ENCODE peak calls at places on chromosomes 6 and 20, in five cellular contexts. V, Z, R, A and L are unnamed samples. For H3K27me3 and H3K4me1, the result is how much of the 10 kb centered on the place peaks cover.

GRCh38 chr6:31363809-31364208 is 6.8 kb upstream of the HLA-B start:
- DNase-seq in V (no peak), Z (no peak), R (no peak), A (no peak), L (no peak)

GRCh38 chr20:63351811-63352591 is 9.1 kb downstream of the CHRNA4 start:
- DNase-seq in A (no peak), R (no peak), Z (no peak), V (no peak), L (no peak)

GRCh38 chr6:16388488-16388887 is 150.1 kb downstream of the GMPR start:
- DNase-seq in Z (no peak), A (no peak), V (no peak), R (no peak), L (no peak)

GRCh38 chr20:51481311-51481997 is 61.1 kb downstream of the NFATC2 start:
- DNase-seq in A (no peak), Z (peak), R (no peak), V (no peak), L (peak)

GRCh38 chr20:20412750-20413149 is 44.8 kb downstream of the INSM1 start:
- DNase-seq in A (no peak), R (no peak), Z (no peak), V (no peak), L (no peak)

GRCh38 chr6:26544473-26544872 is 6.3 kb downstream of the HMGN4 start:
- DNase-seq in Z (no peak), A (no peak), R (no peak), V (no peak), L (no peak)

GRCh38 chr20:4160761-4161305 is 145.5 kb upstream of the RNF24 start:
- DNase-seq in A (peak), V (peak), R (peak), Z (no peak), L (no peak)

GRCh38 chr6:108755257-108756240 is 92.7 kb upstream of the ARMC2 start:
- DNase-seq in Z (no peak), V (peak), R (no peak), A (peak), L (peak)

GRCh38 chr20:4573564-4574355 is 147.9 kb upstream of the PRND start:
- DNase-seq in R (no peak), Z (no peak), V (peak), A (peak), L (no peak)

GRCh38 chr6:26520840-26521484 is 17.2 kb upstream of the HMGN4 start:
- DNase-seq in V (peak), Z (peak), A (peak), R (peak), L (peak)

GRCh38 chr6:34459899-34460593 is 5.8 kb upstream of the PACSIN1 start:
- DNase-seq in R (no peak), V (peak), A (peak), Z (peak), L (no peak)

GRCh38 chr20:46893877-46894578 is 615 bp upstream of the EYA2 start:
- DNase-seq in V (no peak), R (no peak), Z (no peak), A (no peak), L (no peak)
- H3K27me3 ChIP-seq in V (half or more), R (under half), Z (under half), A (under half), L (under half)

DNA sequence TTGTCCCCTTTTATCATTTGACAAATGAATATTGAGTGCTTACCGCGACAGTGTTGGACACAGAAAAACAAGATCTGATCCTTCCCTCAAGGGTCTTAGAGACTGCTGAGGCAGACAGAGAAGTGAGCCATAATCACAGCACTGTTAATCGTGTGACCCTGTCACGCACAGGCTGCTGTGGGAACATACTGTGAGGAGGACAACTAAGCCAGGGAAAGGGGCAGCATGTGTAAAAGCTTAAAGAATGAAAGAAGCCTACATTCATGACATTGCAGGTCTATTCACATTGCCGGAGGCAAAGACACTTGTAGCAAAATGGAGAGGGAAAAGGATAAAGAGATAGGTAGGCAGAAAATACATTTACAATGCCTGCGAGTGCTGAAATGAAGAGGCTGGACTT is 32.7 kb downstream of the TRDN start:
- DNase-seq in V (no peak), R (no peak), A (no peak), Z (no peak), L (no peak)
- H3K4me1 ChIP-seq in V (under half), R (under half), A (under half), Z (under half), L (under half)

GRCh38 chr20:53278555-53278954 is 306.4 kb downstream of the TSHZ2 start:
- DNase-seq in R (no peak), Z (no peak), V (no peak), A (no peak), L (no peak)

GRCh38 chr20:53274807-53275206 is 302.6 kb downstream of the TSHZ2 start:
- DNase-seq in R (no peak), V (no peak), A (no peak), Z (no peak), L (no peak)

GRCh38 chr20:53276143-53276542 is 304.0 kb downstream of the TSHZ2 start:
- DNase-seq in R (no peak), V (no peak), Z (no peak), A (no peak), L (peak)

GRCh38 chr20:53270792-53271375 is 298.7 kb downstream of the TSHZ2 start:
- DNase-seq in R (no peak), Z (no peak), A (no peak), V (no peak), L (no peak)

GRCh38 chr20:53274365-53274764 is 302.2 kb downstream of the TSHZ2 start:
- DNase-seq in R (no peak), Z (no peak), V (no peak), A (no peak), L (no peak)
- H3K27me3 ChIP-seq in R (under half), Z (under half), V (under half), A (under half), L (under half)

DNA sequence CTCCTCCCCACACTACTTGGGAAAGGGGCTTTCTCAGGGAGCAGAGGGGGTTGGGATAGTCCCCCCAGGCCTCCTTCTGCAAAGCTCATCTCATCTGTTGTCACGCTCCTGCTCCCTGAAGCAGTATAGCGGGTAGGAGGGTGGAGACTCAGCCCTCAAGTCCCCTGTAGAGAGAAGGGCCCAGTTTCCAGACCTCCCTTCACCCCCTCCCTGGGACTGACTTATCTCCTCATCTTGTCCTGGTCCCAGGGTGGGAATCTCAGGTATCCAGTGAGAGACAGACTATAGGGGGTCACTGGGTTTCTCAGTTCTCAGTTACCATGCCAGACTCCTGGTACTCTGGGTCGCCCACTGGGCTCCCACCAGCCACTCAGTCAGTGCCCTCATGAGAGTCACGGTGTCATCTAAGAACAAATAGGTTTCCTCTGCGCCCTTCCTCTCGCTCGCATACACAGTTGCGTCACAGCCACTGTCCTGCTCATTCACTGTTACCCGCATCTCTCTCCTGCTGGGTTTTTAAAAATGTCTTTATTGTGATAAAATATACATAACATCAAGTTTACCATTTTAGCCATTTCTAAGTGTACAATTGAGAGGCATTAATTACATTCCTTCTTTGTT is 4.1 kb downstream of the TEAD3 start:
- DNase-seq in V (no peak), Z (no peak), A (peak), R (no peak), L (no peak)
- H3K4me1 ChIP-seq in V (half or more), Z (under half), A (under half), R (under half), L (half or more)

GRCh38 chr20:41123636-41124035 is 13.7 kb upstream of the PLCG1 start:
- DNase-seq in Z (no peak), A (no peak), V (no peak), R (no peak), L (no peak)
- H3K27me3 ChIP-seq in Z (under half), A (under half), V (under half), R (under half), L (under half)

GRCh38 chr6:39310542-39310941 is 3.7 kb downstream of the KCNK17 start:
- DNase-seq in R (no peak), A (no peak), V (no peak), Z (no peak), L (no peak)

GRCh38 chr6:39314273-39314790 is at the start of gene KCNK17:
- DNase-seq in V (no peak), Z (no peak), A (no peak), R (no peak), L (no peak)

GRCh38 chr6:39309942-39310531 is 4.2 kb downstream of the KCNK17 start:
- DNase-seq in A (peak), V (peak), Z (no peak), R (peak), L (peak)

GRCh38 chr6:39313526-39314272 is 520 bp downstream of the KCNK17 start:
- DNase-seq in R (peak), V (no peak), Z (no peak), A (no peak), L (no peak)

GRCh38 chr6:39312912-39313525 is 1.2 kb downstream of the KCNK17 start:
- DNase-seq in V (no peak), A (no peak), Z (no peak), R (no peak), L (no peak)
- H3K4me1 ChIP-seq in V (under half), A (under half), Z (under half), R (under half), L (under half)

DNA sequence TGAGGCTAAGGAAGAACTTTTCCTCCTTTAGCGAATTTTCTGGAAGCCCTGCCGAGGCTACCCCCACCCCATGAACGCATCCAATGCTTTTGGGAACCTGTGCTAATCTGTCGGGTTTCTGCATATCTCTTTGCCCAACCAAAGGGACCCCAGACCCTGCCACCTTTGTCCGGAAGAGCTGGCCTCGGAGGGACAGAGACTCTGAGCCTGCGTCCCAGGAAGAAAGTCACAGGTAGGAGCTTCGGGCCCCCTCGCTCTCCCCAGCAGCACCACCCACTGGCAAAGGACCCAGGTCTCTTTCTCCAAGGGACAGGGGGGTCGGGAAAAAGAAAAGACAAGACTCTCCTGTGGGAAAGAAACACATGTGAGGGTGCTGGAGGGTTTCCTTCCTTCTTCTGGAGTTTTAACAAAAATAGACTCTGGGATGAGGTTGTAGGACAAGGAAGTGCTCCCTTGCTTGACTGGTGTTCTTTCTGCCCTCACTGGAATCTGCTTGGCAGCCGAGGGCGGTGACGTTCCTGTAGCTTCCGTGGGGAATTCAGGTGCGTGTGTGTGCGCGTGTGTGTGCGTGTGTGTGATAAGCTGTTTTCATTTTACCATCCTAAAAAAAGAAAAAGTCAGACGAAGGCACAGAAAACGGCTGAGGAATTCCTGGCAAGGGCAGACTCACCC is 16.3 kb upstream of the FOXC1 start:
- DNase-seq in V (no peak), A (no peak), R (no peak), Z (no peak), L (no peak)
- H3K27me3 ChIP-seq in V (under half), A (half or more), R (under half), Z (under half), L (under half)

DNA sequence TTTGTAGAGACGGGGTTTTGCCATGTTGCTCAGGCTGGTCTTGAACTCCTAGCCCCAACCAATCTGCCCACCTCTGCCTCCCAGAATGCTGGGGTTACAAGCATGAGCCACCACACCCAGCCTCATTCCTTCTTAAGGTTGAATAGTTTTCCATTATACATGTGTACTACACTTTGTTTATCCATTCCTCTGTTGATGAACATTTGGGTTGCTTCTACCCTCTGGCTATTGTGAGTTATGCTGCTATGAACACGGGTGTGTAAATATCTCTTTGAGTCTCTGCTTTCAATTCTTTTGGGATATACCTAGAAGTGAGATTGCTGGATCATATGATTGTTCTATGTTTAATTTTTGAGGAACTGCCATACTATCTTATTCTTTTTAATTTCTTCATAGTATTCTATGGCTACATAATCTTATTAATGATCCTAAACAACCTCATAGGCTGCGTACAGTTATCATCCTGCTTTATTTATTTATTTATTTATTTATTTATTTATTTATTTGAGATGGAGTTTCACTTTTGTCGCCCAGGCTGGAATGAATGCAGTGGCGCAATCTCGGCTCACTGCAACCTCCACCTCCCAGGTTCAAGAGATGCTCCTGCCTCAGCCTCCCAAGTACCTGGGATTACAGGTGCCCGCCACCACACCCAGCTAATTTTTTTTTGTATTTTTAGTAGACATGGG is 49.2 kb upstream of the TLDC2 start:
- DNase-seq in V (no peak), A (peak), Z (no peak), R (no peak), L (no peak)
- H3K4me1 ChIP-seq in V (under half), A (under half), Z (under half), R (under half), L (half or more)

DNA sequence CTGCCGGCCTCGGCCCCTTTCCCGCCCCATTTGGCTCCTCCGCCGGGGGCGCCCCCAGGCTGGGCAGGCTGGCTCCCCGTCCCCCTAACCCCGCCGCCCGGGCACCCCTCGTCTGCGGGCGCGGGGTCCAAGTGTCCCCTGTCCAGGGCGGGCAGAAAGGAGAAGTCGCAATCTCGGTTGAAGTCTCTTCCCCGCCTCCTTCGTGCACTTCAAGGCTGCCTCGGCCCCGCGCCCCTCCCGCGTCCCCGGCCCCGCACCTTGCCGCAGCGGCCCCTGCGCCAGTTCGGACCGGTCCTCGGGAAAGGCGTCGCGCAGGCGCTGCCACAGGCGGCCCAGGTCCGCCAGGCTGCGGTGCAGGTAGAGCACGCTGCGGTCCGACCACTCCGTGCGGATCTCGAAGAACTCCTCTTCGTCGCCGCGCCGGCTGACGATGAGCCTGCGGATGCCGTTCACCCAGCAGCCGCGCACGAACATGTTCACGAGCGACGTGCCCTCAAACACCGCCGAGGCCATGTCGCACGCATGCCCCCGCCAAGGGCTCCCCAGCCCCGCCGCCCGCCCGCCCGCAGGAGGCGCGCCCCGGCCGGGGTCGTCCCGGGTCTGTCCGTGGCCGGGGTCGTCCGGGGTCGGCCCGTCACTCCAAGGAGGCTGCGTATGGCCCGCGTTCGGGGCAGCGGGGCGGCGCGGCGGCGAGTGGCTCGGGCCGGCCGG is at the start of gene PXDC1:
- DNase-seq in V (peak), R (peak), A (no peak), Z (no peak), L (no peak)
- H3K27me3 ChIP-seq in V (under half), R (under half), A (under half), Z (under half), L (under half)

DNA sequence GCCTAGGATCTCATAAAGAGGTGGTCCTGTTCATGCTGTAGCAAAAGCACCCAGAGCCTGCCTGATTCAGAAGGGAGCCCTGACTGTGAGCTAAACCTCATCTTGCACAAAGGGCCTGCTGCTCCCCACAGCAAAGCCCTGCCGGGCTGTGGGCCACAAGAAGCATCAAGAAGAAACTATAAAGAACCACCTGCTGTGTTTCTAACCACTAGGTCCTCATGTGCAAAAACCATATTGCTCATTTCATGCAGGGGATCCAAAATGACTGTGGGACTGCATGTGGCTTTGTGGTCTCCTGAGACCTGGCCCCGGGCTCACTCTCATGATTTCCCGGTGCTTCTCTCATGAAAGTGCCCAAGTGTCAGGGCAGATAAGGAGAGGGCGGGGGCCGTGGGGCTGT is 85.8 kb downstream of the GPR6 start:
- DNase-seq in R (no peak), A (no peak), Z (no peak), V (no peak), L (no peak)
- H3K4me1 ChIP-seq in R (under half), A (under half), Z (under half), V (under half), L (under half)